ENCODE peak calls at places on chromosomes 11 and 22, in eight cellular contexts. One of them, this sample, is unnamed.

GRCh38 chr22:46390652-46391301 is 55.3 kb downstream of the TRMU start:
- DNase-seq in heart left ventricle: peak
- DNase-seq in body of pancreas: peak
- DNase-seq in PC-9: peak
- DNase-seq in pancreas: peak
- DNase-seq in hepatocyte: no peak
- DNase-seq in neural progenitor cell: peak
- DNase-seq in AG04450: peak
- DNase-seq in this sample: no peak

GRCh38 chr11:16252373-16252772 is 104.0 kb downstream of the SOX6 start:
- DNase-seq in hepatocyte: peak
- DNase-seq in PC-9: no peak
- DNase-seq in pancreas: no peak
- DNase-seq in neural progenitor cell: peak
- DNase-seq in body of pancreas: peak
- DNase-seq in heart left ventricle: no peak
- DNase-seq in AG04450: no peak
- DNase-seq in this sample: no peak

GRCh38 chr22:20435436-20436308 is 2.0 kb downstream of the SCARF2 start:
- DNase-seq in neural progenitor cell: no peak
- DNase-seq in pancreas: no peak
- DNase-seq in PC-9: no peak
- DNase-seq in AG04450: no peak
- DNase-seq in body of pancreas: no peak
- DNase-seq in heart left ventricle: peak
- DNase-seq in hepatocyte: no peak
- DNase-seq in this sample: no peak

GRCh38 chr11:122115520-122116343 is at the start of gene BLID:
- DNase-seq in hepatocyte: peak
- DNase-seq in neural progenitor cell: peak
- DNase-seq in PC-9: no peak
- DNase-seq in body of pancreas: peak
- DNase-seq in pancreas: no peak
- DNase-seq in AG04450: no peak
- DNase-seq in heart left ventricle: no peak
- DNase-seq in this sample: no peak

GRCh38 chr11:128098840-128099239 is 488.5 kb downstream of the ETS1 start:
- DNase-seq in body of pancreas: no peak
- DNase-seq in neural progenitor cell: no peak
- DNase-seq in AG04450: no peak
- DNase-seq in pancreas: no peak
- DNase-seq in hepatocyte: no peak
- DNase-seq in heart left ventricle: no peak
- DNase-seq in PC-9: no peak
- DNase-seq in this sample: no peak

GRCh38 chr22:49084203-49084602 is 743.5 kb downstream of the BRD1 start:
- DNase-seq in AG04450: no peak
- DNase-seq in heart left ventricle: no peak
- DNase-seq in neural progenitor cell: no peak
- DNase-seq in PC-9: no peak
- DNase-seq in body of pancreas: no peak
- DNase-seq in hepatocyte: no peak
- DNase-seq in pancreas: no peak
- DNase-seq in this sample: no peak

GRCh38 chr11:57761301-57762234 is at the start of gene CTNND1:
- DNase-seq in neural progenitor cell: peak
- DNase-seq in body of pancreas: peak
- DNase-seq in AG04450: peak
- DNase-seq in PC-9: peak
- DNase-seq in pancreas: peak
- DNase-seq in heart left ventricle: peak
- DNase-seq in hepatocyte: peak
- DNase-seq in this sample: peak

GRCh38 chr11:57772562-57772961 is 11.0 kb downstream of the CTNND1 start:
- DNase-seq in PC-9: peak
- DNase-seq in hepatocyte: no peak
- DNase-seq in AG04450: no peak
- DNase-seq in heart left ventricle: no peak
- DNase-seq in body of pancreas: no peak
- DNase-seq in pancreas: no peak
- DNase-seq in neural progenitor cell: no peak
- DNase-seq in this sample: no peak

GRCh38 chr11:111426615-111427014 is 47.5 kb upstream of the POU2AF1 start:
- DNase-seq in PC-9: no peak
- DNase-seq in pancreas: no peak
- DNase-seq in AG04450: no peak
- DNase-seq in body of pancreas: no peak
- DNase-seq in neural progenitor cell: no peak
- DNase-seq in hepatocyte: no peak
- DNase-seq in heart left ventricle: peak
- DNase-seq in this sample: no peak

DNA sequence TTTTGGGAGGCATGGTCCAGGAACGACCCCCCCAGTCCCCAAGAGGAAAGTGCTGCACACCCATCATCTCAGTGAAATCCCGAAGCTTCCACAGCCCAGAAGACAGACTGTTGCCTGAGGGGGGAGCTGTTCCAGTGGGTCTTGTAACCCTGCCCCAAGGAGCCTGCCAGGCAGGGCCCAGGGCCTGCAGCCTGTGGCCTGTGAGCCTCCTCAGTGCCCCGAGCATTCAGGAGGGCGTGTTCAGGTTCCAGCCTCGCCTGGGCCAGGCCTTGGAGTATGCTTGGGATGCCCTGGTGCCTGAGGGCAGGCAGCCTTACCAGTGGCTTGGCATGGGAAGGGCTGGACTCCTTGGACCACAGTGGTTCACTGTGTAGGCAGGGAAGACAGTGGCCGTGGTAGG is 18.0 kb upstream of the CABP2 start:
- DNase-seq in hepatocyte: no peak
- DNase-seq in neural progenitor cell: no peak
- DNase-seq in AG04450: no peak
- DNase-seq in pancreas: no peak
- DNase-seq in body of pancreas: no peak
- DNase-seq in heart left ventricle: no peak
- DNase-seq in PC-9: no peak
- DNase-seq in this sample: no peak
- TF ChIP-seq CTCF in hepatocyte: no peak
- TF ChIP-seq CTCF in neural progenitor cell: peak
- TF ChIP-seq CTCF in AG04450: no peak
- TF ChIP-seq CTCF in pancreas: no peak
- TF ChIP-seq CTCF in body of pancreas: no peak
- TF ChIP-seq CTCF in heart left ventricle: no peak
- TF ChIP-seq CTCF in PC-9: no peak
- TF ChIP-seq CTCF in this sample: no peak

GRCh38 chr22:36383110-36383581 is 4.6 kb downstream of the MYH9 start:
- DNase-seq in PC-9: peak
- DNase-seq in hepatocyte: no peak
- DNase-seq in AG04450: peak
- DNase-seq in heart left ventricle: no peak
- DNase-seq in pancreas: no peak
- DNase-seq in neural progenitor cell: no peak
- DNase-seq in body of pancreas: peak
- DNase-seq in this sample: no peak
- H3K27ac ChIP-seq in PC-9: peak
- H3K27ac ChIP-seq in hepatocyte: no peak
- H3K27ac ChIP-seq in AG04450: peak
- H3K27ac ChIP-seq in heart left ventricle: peak
- H3K27ac ChIP-seq in pancreas: peak
- H3K27ac ChIP-seq in neural progenitor cell: no peak
- H3K27ac ChIP-seq in body of pancreas: peak
- H3K27ac ChIP-seq in this sample: peak

GRCh38 chr11:65477271-65478029 is 21.4 kb upstream of the MALAT1 start:
- DNase-seq in PC-9: peak
- DNase-seq in neural progenitor cell: peak
- DNase-seq in hepatocyte: peak
- DNase-seq in heart left ventricle: peak
- DNase-seq in pancreas: peak
- DNase-seq in body of pancreas: peak
- DNase-seq in AG04450: no peak
- DNase-seq in this sample: peak

GRCh38 chr11:65482306-65482850 is 16.5 kb upstream of the MALAT1 start:
- DNase-seq in heart left ventricle: no peak
- DNase-seq in neural progenitor cell: no peak
- DNase-seq in body of pancreas: no peak
- DNase-seq in pancreas: no peak
- DNase-seq in PC-9: no peak
- DNase-seq in hepatocyte: no peak
- DNase-seq in AG04450: no peak
- DNase-seq in this sample: no peak

GRCh38 chr11:65476632-65477270 is 22.1 kb upstream of the MALAT1 start:
- DNase-seq in pancreas: no peak
- DNase-seq in neural progenitor cell: no peak
- DNase-seq in body of pancreas: peak
- DNase-seq in PC-9: no peak
- DNase-seq in hepatocyte: peak
- DNase-seq in AG04450: no peak
- DNase-seq in heart left ventricle: no peak
- DNase-seq in this sample: no peak

GRCh38 chr11:65478411-65479183 is 20.2 kb upstream of the MALAT1 start:
- DNase-seq in body of pancreas: peak
- DNase-seq in pancreas: peak
- DNase-seq in neural progenitor cell: peak
- DNase-seq in hepatocyte: peak
- DNase-seq in AG04450: no peak
- DNase-seq in heart left ventricle: peak
- DNase-seq in PC-9: no peak
- DNase-seq in this sample: peak

DNA sequence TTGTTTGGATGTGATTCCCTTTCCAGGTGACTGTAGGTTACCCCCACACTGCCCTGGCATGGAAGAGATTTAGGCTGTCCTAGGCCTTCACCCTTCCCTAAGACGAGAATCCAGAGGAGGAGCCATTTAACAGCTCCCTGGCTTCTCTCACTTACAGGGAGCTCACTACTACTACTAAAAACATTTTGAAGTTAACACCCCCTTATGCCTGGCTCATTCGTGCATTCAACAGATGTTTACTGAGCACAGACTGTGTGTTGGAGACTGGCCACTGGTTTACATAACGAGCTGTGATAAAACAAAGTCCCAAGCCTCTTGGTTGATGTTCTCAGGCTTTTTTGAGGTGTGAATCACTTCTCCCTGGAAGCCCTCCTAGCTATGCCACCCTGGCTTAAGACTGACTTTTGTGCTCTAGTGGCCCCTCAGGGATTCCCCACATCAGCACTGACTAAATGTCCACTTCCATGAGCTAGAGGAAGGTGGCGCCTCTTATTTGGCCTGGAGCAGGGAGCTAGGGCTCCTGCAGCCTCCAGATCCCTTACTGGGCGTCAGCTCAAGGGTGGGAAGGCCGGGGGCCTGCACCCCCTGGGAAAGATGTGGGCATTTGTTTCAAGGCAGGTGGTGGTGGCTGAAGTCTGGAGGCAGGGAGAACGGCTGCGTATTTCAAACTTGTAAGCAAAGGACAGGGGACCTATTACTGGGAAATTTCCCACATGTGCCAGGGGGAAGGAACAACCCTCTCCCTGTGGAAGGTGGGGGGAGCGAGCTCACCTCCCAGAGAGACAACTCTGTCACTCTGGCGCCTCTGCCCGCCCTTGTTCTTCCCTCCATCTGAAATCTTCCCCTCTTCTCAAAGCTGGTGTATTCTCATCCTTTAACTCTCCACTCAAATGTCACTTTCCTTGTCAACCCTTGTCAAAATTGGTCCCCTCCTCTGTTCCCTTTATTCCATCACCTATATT is 19.4 kb upstream of the MALAT1 start:
- DNase-seq in neural progenitor cell: peak
- DNase-seq in body of pancreas: peak
- DNase-seq in heart left ventricle: no peak
- DNase-seq in pancreas: no peak
- DNase-seq in PC-9: no peak
- DNase-seq in AG04450: no peak
- DNase-seq in hepatocyte: peak
- DNase-seq in this sample: peak
- H3K4me3 ChIP-seq in neural progenitor cell: no peak
- H3K4me3 ChIP-seq in body of pancreas: no peak
- H3K4me3 ChIP-seq in heart left ventricle: peak
- H3K4me3 ChIP-seq in pancreas: peak
- H3K4me3 ChIP-seq in PC-9: no peak
- H3K4me3 ChIP-seq in AG04450: peak
- H3K4me3 ChIP-seq in hepatocyte: no peak
- H3K4me3 ChIP-seq in this sample: peak

GRCh38 chr22:23856721-23857605 is 712 bp upstream of the SLC2A11 start:
- DNase-seq in hepatocyte: peak
- DNase-seq in neural progenitor cell: peak
- DNase-seq in PC-9: peak
- DNase-seq in body of pancreas: peak
- DNase-seq in AG04450: no peak
- DNase-seq in heart left ventricle: no peak
- DNase-seq in pancreas: peak
- DNase-seq in this sample: no peak
- TF ChIP-seq CTCF in hepatocyte: no peak
- TF ChIP-seq CTCF in neural progenitor cell: no peak
- TF ChIP-seq CTCF in PC-9: no peak
- TF ChIP-seq CTCF in body of pancreas: no peak
- TF ChIP-seq CTCF in AG04450: peak
- TF ChIP-seq CTCF in heart left ventricle: no peak
- TF ChIP-seq CTCF in pancreas: no peak
- TF ChIP-seq CTCF in this sample: no peak

GRCh38 chr11:97201743-97202612 is 812.2 kb downstream of the JRKL start:
- DNase-seq in PC-9: no peak
- DNase-seq in heart left ventricle: no peak
- DNase-seq in neural progenitor cell: peak
- DNase-seq in pancreas: no peak
- DNase-seq in AG04450: no peak
- DNase-seq in body of pancreas: no peak
- DNase-seq in hepatocyte: no peak
- DNase-seq in this sample: no peak
- H3K27ac ChIP-seq in PC-9: no peak
- H3K27ac ChIP-seq in heart left ventricle: no peak
- H3K27ac ChIP-seq in neural progenitor cell: no peak
- H3K27ac ChIP-seq in pancreas: no peak
- H3K27ac ChIP-seq in AG04450: no peak
- H3K27ac ChIP-seq in body of pancreas: no peak
- H3K27ac ChIP-seq in hepatocyte: no peak
- H3K27ac ChIP-seq in this sample: no peak

DNA sequence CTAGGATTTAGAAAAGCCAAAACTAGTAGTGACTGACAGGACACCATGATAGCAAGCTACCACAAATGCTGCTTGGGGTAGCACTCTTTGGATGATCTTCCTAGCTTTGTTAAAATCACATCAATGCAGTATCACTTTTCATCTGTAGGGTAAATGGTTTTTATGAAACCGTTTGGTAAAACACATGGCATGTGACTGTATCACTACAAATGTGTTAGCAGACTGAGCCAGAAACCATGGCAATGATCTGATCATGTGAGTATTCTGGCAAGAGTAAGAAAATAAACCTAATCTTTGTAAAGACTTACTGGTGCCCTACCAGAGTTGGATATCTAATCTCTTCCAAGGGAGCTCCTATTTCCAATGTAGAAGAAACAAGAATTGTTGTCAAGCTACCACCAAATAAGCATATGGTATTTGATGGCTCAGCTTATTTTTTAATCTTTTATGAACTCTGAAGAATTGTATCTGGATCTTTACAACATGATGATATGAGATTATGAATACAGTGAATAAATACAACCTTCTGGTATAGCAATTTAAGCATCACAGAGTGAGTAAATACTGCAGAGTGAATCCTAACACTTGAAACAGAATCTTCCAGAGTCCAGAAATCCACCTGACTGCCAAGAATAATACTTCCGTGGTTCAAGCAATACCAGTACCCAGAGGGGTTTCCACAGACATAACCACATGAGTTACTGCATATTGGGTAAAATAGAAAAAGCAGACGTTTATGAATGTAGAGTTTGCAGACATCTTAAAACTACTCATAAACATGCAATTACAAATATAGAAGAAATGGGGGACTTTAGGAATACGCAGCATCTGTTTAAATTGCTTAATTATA is 238.9 kb downstream of the TTC28 start:
- DNase-seq in hepatocyte: no peak
- DNase-seq in heart left ventricle: no peak
- DNase-seq in body of pancreas: no peak
- DNase-seq in pancreas: no peak
- DNase-seq in neural progenitor cell: no peak
- DNase-seq in PC-9: no peak
- DNase-seq in AG04450: no peak
- DNase-seq in this sample: no peak
- H3K4me3 ChIP-seq in hepatocyte: no peak
- H3K4me3 ChIP-seq in heart left ventricle: peak
- H3K4me3 ChIP-seq in body of pancreas: no peak
- H3K4me3 ChIP-seq in pancreas: no peak
- H3K4me3 ChIP-seq in neural progenitor cell: no peak
- H3K4me3 ChIP-seq in PC-9: no peak
- H3K4me3 ChIP-seq in AG04450: peak
- H3K4me3 ChIP-seq in this sample: peak

This sample was measured in coronary artery.